ENCODE peak calls at places on chromosomes 3 and 15, in four cellular contexts. J is hepatocyte, P is Panc1, D is pancreas. X is an unnamed sample.

GRCh38 chr3:139975592-139976360 is 40.8 kb downstream of the CLSTN2 start:
- DNase-seq in D (no peak), J (no peak), P (no peak), X (no peak)

GRCh38 chr3:102078864-102079808 is 229.8 kb downstream of the NFKBIZ start:
- DNase-seq in D (no peak), J (no peak), P (no peak), X (no peak)

GRCh38 chr3:166752214-166752613 is 627.9 kb downstream of the ZBBX start:
- DNase-seq in D (no peak), P (no peak), J (no peak), X (no peak)

GRCh38 chr15:83092309-83092976 is 15.0 kb upstream of the TM6SF1 start:
- DNase-seq in P (no peak), J (peak; percentile 50), D (no peak), X (no peak)

GRCh38 chr3:93861021-93861420 is 112.7 kb downstream of the PROS1 start:
- DNase-seq in D (no peak), J (no peak), P (no peak), X (no peak)

GRCh38 chr15:91051248-91051647 is 28.9 kb upstream of the VPS33B start:
- DNase-seq in P (no peak), J (no peak), D (no peak), X (no peak)

GRCh38 chr3:62940763-62941632 is 65.8 kb upstream of the CADPS start:
- DNase-seq in P (no peak), D (no peak), J (peak; percentile 26), X (no peak)

GRCh38 chr3:71542548-71543370 is 40.8 kb downstream of the FOXP1 start:
- DNase-seq in D (no peak), P (no peak), J (peak; percentile 88), X (peak; percentile 83)

GRCh38 chr15:89406218-89406716 is 71.6 kb upstream of the POLG start:
- DNase-seq in J (no peak), P (no peak), D (no peak), X (no peak)

DNA sequence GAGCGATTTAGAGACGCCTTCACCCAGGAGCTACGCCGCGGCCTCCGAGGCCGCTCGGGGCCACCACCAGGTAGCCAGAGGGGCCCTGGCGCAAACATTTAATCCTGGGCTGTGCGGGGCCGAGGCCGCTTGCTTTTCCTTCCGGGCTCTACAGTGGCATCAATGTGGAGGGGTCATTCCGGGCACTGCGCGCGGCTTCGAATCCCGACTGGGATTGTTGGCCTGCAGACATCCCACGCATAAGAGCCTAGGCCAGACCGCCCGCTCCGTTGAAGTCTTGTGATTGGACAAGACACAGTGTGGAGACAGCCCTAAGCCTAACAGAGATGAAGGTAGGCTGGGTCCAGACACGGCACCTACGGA is 568 bp upstream of the NCBP2 start:
- DNase-seq in P (no peak), J (peak; percentile 51), D (peak; percentile 62), X (no peak)
- H3K4me3 ChIP-seq in P (peak overlapping the region; percentile 99), J (peak overlapping the region; percentile 81), D (peak overlapping the region; percentile 99), X (peak overlapping the region; percentile 99)

DNA sequence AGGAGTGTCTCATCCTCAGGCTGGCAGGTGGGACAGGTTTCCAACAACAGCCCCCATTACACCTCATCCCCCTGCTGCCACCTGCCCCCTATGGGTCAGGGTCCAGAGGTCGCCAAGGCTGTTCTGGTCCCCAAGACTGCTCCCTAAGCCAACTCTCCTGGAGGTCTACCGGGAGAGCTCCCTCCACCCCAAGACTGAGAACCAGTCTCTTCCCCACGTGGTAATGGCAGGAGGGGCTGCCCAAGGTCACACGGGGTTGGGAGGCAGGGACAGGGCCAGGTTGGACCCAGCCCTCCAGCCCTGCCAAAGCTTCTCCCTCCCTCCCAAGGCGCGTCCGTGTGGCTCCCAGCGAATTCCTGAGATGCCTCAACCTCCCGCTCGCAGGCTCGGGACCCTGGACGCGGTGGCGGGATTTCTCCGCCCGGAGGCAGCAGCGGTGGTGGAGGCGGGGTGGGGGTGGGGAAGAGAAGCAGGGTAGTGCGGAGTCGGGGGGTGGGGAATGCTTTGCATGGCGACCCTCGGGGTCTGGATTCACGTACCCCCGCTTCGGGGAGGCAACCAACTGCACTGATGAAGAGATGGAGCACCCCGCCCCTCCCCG is 80.1 kb downstream of the IQSEC1 start:
- DNase-seq in D (peak; percentile 66), J (peak; percentile 61), P (no peak), X (no peak)
- TF ChIP-seq CTCF in D (no peak), J (no peak), P (peak; percentile 17), X (no peak)

GRCh38 chr3:122247825-122248185 is 64.3 kb downstream of the CASR start:
- DNase-seq in J (no peak), D (no peak), P (no peak), X (no peak)

GRCh38 chr3:122251428-122251827 is 68.0 kb downstream of the CASR start:
- DNase-seq in D (no peak), P (no peak), J (no peak), X (no peak)

GRCh38 chr3:122247087-122247824 is 63.8 kb downstream of the CASR start:
- DNase-seq in P (no peak), J (no peak), D (no peak), X (no peak)

GRCh38 chr3:122246214-122246613 is 62.7 kb downstream of the CASR start:
- DNase-seq in D (no peak), J (no peak), P (no peak), X (no peak)

DNA sequence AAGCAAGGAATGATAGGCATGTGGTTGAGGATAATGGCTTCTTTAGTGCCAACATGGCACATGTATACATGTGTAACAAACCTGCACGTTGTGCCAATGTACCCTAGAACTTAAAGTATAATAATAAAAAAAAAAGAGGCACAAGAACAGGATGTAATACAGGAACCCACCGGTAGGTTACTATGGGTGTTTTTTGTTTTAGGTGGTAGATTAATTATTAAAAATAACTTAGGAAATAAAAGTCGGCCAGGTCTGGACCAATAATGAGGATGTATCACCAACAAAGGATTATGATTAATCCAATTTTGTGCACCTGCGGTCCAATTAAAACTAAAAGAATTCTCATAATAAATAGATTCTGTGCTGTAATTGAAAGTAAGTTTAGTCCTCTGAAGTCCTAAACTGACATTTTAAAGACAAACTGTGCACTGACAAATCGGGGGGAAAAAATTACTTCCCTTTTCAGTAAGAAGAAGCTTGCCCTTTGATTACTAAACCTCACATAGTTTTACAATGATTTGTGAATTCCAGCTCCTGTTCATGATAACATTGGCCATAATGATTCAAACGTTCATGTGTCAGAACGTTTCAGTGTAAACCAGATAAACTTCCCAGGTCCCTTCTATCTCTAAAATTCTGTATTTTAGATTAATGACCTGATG is 62.2 kb downstream of the CASR start:
- DNase-seq in J (no peak), D (no peak), P (no peak), X (no peak)
- H3K4me3 ChIP-seq in J (no peak overlapping the region), D (no peak overlapping the region), P (no peak overlapping the region), X (no peak overlapping the region)

GRCh38 chr3:85360742-85361387 is 402.1 kb downstream of the CADM2 start:
- DNase-seq in P (peak; percentile 36), D (no peak), J (peak; percentile 74), X (peak; percentile 54)
- TF ChIP-seq CTCF in P (peak; percentile 75), D (no peak), J (peak; percentile 65), X (peak; percentile 97)

GRCh38 chr3:119598410-119599098 is 869 bp downstream of the PLA1A start:
- DNase-seq in D (no peak), P (no peak), J (no peak), X (no peak)
- H3K4me3 ChIP-seq in D (no peak overlapping the region), P (no peak overlapping the region), J (no peak overlapping the region), X (no peak overlapping the region)

GRCh38 chr3:151206196-151206595 is 3.2 kb upstream of the GPR171 start:
- DNase-seq in P (no peak), J (no peak), D (no peak), X (no peak)
- TF ChIP-seq CTCF in P (no peak), J (no peak), D (no peak), X (no peak)

X was measured in LNCaP clone FGC.